ENCODE peak calls at places on chromosomes 5 and 9, in eight cellular contexts. Z is GM12865; V is H9; R is AG09309; T is OCI-LY7; N is cardiac fibroblast; A is CD4-positive, alpha-beta T cell; P is pancreas. S is an unnamed sample.

GRCh38 chr5:168075387-168075786 is 216.1 kb upstream of the WWC1 start:
- DNase-seq in Z (no peak), V (no peak), R (no peak), T (no peak), N (no peak), A (no peak), P (no peak), S (no peak)

GRCh38 chr5:44605926-44606325 is 202.8 kb upstream of the MRPS30 start:
- DNase-seq in Z (no peak), V (no peak), R (no peak), T (no peak), N (no peak), A (no peak), P (no peak), S (no peak)

GRCh38 chr9:99385814-99386279 is 163.8 kb downstream of the SEC61B start:
- DNase-seq in Z (no peak), V (no peak), R (no peak), T (no peak), N (no peak), A (no peak), P (no peak), S (peak)

GRCh38 chr9:31119882-31120481 is 1264.5 kb upstream of the ACO1 start:
- DNase-seq in Z (peak), V (peak), R (no peak), T (peak), N (peak), A (peak), P (no peak), S (no peak)

GRCh38 chr5:2017540-2018389 is 135.0 kb upstream of the IRX4 start:
- DNase-seq in Z (peak), V (no peak), R (no peak), T (peak), N (peak), A (no peak), P (no peak), S (no peak)

GRCh38 chr9:115285806-115286205 is 167.8 kb upstream of the TNC start:
- DNase-seq in Z (no peak), V (no peak), R (no peak), T (no peak), N (no peak), A (no peak), P (no peak), S (no peak)

GRCh38 chr9:38063363-38063707 is 5.7 kb downstream of the SHB start:
- DNase-seq in Z (no peak), V (no peak), R (no peak), T (no peak), N (no peak), A (no peak), P (no peak), S (no peak)

GRCh38 chr9:111621895-111622480 is 9.1 kb upstream of the DNAJC25 start:
- DNase-seq in Z (peak), V (no peak), R (no peak), T (peak), N (peak), A (no peak), P (no peak), S (peak)

GRCh38 chr5:73323466-73323865 is 125.1 kb downstream of the FOXD1 start:
- DNase-seq in Z (no peak), V (no peak), R (no peak), T (no peak), N (no peak), A (no peak), P (no peak), S (no peak)

GRCh38 chr9:69200071-69200470 is 26.0 kb downstream of the TJP2 start:
- DNase-seq in Z (no peak), V (no peak), R (no peak), T (no peak), N (peak), A (no peak), P (no peak), S (no peak)

GRCh38 chr5:177483994-177484901 is 10.8 kb upstream of the DBN1 start:
- DNase-seq in Z (no peak), V (no peak), R (no peak), T (no peak), N (peak), A (no peak), P (no peak), S (peak)
- TF ChIP-seq CTCF in Z (no peak), V (no peak), R (no peak), T (no peak), N (no peak), A (no peak), P (no peak), S (no peak)

GRCh38 chr9:110328763-110329162 is 8.9 kb downstream of the TXNDC8 start:
- DNase-seq in Z (no peak), V (no peak), R (no peak), T (no peak), N (no peak), A (no peak), P (no peak), S (no peak)
- TF ChIP-seq CTCF in Z (no peak), V (no peak), R (no peak), T (no peak), N (no peak), A (no peak), P (no peak), S (no peak)

GRCh38 chr5:149837680-149838269 is 106.8 kb downstream of the PDE6A start:
- DNase-seq in Z (peak), V (peak), R (peak), T (peak), N (peak), A (no peak), P (no peak), S (peak)
- TF ChIP-seq CTCF in Z (peak), V (peak), R (peak), T (peak), N (peak), A (no peak), P (peak), S (peak)

GRCh38 chr5:81301221-81302015 is at the start of gene ZCCHC9:
- DNase-seq in Z (peak), V (peak), R (peak), T (peak), N (peak), A (peak), P (peak), S (peak)
- TF ChIP-seq CTCF in Z (peak), V (peak), R (peak), T (peak), N (peak), A (no peak), P (no peak), S (no peak)

GRCh38 chr9:96333958-96334357 is 32.0 kb upstream of the HSD17B3 start:
- DNase-seq in Z (no peak), V (no peak), R (no peak), T (no peak), N (no peak), A (no peak), P (no peak), S (no peak)
- TF ChIP-seq CTCF in Z (no peak), V (no peak), R (no peak), T (no peak), N (no peak), A (no peak), P (no peak), S (no peak)

GRCh38 chr9:96854073-96854876 is at the start of gene ZNF782:
- DNase-seq in Z (peak), V (peak), R (peak), T (peak), N (peak), A (peak), P (peak), S (peak)
- TF ChIP-seq CTCF in Z (no peak), V (no peak), R (no peak), T (no peak), N (no peak), A (no peak), P (no peak), S (no peak)